ENCODE peak calls at places on chromosomes 16 and 17, in four cellular contexts. F is uterus, O is spleen, E is neuronal stem cell. D is an unnamed sample. For H3K4me1, the result is how much of the 10 kb centered on the place peaks cover.

GRCh38 chr16:84416407-84417321 is 48.3 kb downstream of the ATP2C2 start:
- DNase-seq in E (no peak), F (no peak), O (no peak), D (peak)

GRCh38 chr17:4536742-4537411 is 18.3 kb downstream of the MYBBP1A start:
- DNase-seq in E (no peak), F (peak), O (no peak), D (peak)

GRCh38 chr16:51509336-51509735 is 358.3 kb upstream of the SALL1 start:
- DNase-seq in E (no peak), O (no peak), F (no peak), D (no peak)

GRCh38 chr16:27748868-27749546 is 199.1 kb downstream of the KATNIP start:
- DNase-seq in F (peak), O (no peak), E (no peak), D (peak)

GRCh38 chr16:12178251-12178990 is 201.9 kb downstream of the SNX29 start:
- DNase-seq in E (no peak), F (peak), O (no peak), D (no peak)

GRCh38 chr17:81479175-81479574 is 33.4 kb downstream of the ACTG1 start:
- DNase-seq in O (no peak), F (no peak), E (no peak), D (no peak)

GRCh38 chr17:42183741-42184711 is 1.2 kb downstream of the HCRT start:
- DNase-seq in F (peak), O (peak), E (peak), D (peak)

GRCh38 chr17:7782237-7782636 is 51.8 kb upstream of the KDM6B start:
- DNase-seq in F (no peak), E (no peak), O (no peak), D (no peak)

GRCh38 chr17:38881600-38882191 is 11.8 kb downstream of the LASP1 start:
- DNase-seq in F (peak), O (no peak), E (no peak), D (peak)
- H3K4me1 ChIP-seq in F (under half), O (half or more), E (half or more), D (under half)

GRCh38 chr17:71689782-71690181 is 431.0 kb upstream of the SOX9 start:
- DNase-seq in F (no peak), O (no peak), E (no peak), D (no peak)
- H3K4me1 ChIP-seq in F (under half), O (under half), E (under half), D (under half)

GRCh38 chr17:38883592-38884526 is 14.0 kb downstream of the LASP1 start:
- DNase-seq in F (no peak), O (no peak), E (no peak), D (no peak)

GRCh38 chr17:38885044-38885727 is 15.3 kb downstream of the LASP1 start:
- DNase-seq in F (no peak), E (no peak), O (no peak), D (no peak)

GRCh38 chr17:38877130-38877851 is 7.4 kb downstream of the LASP1 start:
- DNase-seq in E (no peak), F (no peak), O (peak), D (no peak)

GRCh38 chr17:38875477-38876080 is 5.7 kb downstream of the LASP1 start:
- DNase-seq in O (no peak), E (no peak), F (no peak), D (no peak)

DNA sequence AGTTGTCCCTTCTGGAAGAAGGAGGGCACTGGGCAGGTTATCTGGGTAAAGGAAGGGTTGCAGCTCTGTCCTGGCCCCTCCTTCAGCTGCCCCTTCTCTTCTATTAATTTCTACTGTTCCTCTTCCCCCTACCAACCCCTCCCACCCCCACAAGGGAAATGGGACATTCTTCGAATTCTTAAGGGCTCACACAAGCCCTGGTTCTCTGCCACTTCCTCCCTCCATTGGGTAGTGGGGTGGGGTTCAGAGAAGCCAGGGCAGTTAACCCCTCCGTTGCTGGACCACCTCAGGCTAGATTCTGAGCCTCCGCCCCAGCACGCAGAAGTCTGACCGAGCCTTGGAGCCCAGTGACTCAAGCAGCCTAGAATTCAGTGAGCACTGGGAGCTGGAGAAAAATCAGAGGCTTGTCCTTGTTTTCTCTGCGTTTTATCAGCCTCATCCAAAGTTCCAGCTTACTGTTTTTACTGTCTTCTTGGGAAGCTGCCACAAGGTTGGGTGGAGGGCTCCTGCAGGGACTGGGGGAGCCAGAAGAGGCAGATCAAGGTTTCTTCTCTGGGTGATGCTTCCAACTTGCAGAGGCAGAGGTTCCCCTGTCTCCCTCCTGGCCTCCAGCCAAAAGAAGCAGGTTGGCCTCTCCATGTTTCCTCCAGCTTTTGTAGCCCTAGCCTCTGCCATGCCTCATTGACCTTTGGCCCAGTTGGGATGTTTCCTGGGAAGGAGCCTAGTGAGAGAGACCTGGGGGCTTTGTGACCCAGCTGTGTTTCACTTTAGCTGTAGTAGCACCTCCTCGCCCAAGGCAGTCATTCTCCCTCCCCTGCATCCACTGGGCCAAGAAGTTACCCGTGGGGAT is 10.2 kb downstream of the LASP1 start:
- DNase-seq in O (no peak), F (peak), E (no peak), D (peak)
- H3K4me1 ChIP-seq in O (half or more), F (under half), E (half or more), D (under half)

GRCh38 chr17:18194804-18195203 is 11.2 kb downstream of the ALKBH5 start:
- DNase-seq in O (no peak), F (no peak), E (no peak), D (no peak)

GRCh38 chr17:18194394-18194793 is 10.8 kb downstream of the ALKBH5 start:
- DNase-seq in E (no peak), F (no peak), O (no peak), D (no peak)

GRCh38 chr17:18197535-18198194 is 14.0 kb downstream of the ALKBH5 start:
- DNase-seq in O (no peak), F (no peak), E (no peak), D (no peak)

GRCh38 chr17:18191967-18192366 is 8.3 kb downstream of the ALKBH5 start:
- DNase-seq in F (no peak), E (no peak), O (no peak), D (no peak)

GRCh38 chr17:18195246-18195645 is 11.6 kb downstream of the ALKBH5 start:
- DNase-seq in F (no peak), E (no peak), O (no peak), D (no peak)
- H3K4me1 ChIP-seq in F (under half), E (under half), O (under half), D (half or more)

GRCh38 chr17:43554857-43555256 is 8.7 kb upstream of the ETV4 start:
- DNase-seq in O (no peak), E (no peak), F (no peak), D (no peak)

GRCh38 chr17:43558805-43559160 is 12.6 kb upstream of the ETV4 start:
- DNase-seq in O (no peak), E (no peak), F (no peak), D (no peak)

GRCh38 chr17:43553501-43554018 is 7.4 kb upstream of the ETV4 start:
- DNase-seq in F (no peak), E (no peak), O (no peak), D (no peak)

GRCh38 chr17:43559161-43559816 is 13.1 kb upstream of the ETV4 start:
- DNase-seq in E (no peak), O (no peak), F (no peak), D (no peak)

GRCh38 chr17:43556292-43556691 is 10.2 kb upstream of the ETV4 start:
- DNase-seq in E (no peak), O (no peak), F (peak), D (no peak)
- H3K4me1 ChIP-seq in E (under half), O (under half), F (under half), D (under half)